ENCODE peak calls at places on chromosomes 7 and 10, in four cellular contexts. G is keratinocyte, X is SK-N-SH, W is mammary epithelial cell. I is an unnamed sample.

GRCh38 chr7:15525652-15526263 is 36.1 kb downstream of the AGMO start:
- DNase-seq in G (no peak), X (no peak), W (no peak), I (no peak)

GRCh38 chr7:17299477-17299991 is 1.1 kb downstream of the AHR start:
- DNase-seq in G (no peak), X (no peak), W (peak; percentile 51), I (peak; percentile 23)

GRCh38 chr7:30511973-30512662 is 7.5 kb upstream of the GGCT start:
- DNase-seq in G (no peak), X (no peak), W (no peak), I (peak; percentile 27)

GRCh38 chr10:78025685-78026364 is 3.5 kb downstream of the POLR3A start:
- DNase-seq in G (no peak), X (no peak), W (peak; percentile 77), I (no peak)

GRCh38 chr7:461453-462172 is 58.0 kb downstream of the PDGFA start:
- DNase-seq in G (no peak), X (no peak), W (no peak), I (no peak)

GRCh38 chr10:29028486-29028885 is 260.4 kb upstream of the LYZL1 start:
- DNase-seq in G (no peak), X (no peak), W (no peak), I (no peak)

GRCh38 chr10:103558916-103559315 is 65.4 kb downstream of the NEURL1 start:
- DNase-seq in G (no peak), X (no peak), W (no peak), I (no peak)

GRCh38 chr7:159027803-159028455 is 116.7 kb downstream of the VIPR2 start:
- DNase-seq in G (no peak), X (no peak), W (peak; percentile 34), I (no peak)

GRCh38 chr10:69406816-69407580 is 9.7 kb downstream of the TACR2 start:
- DNase-seq in G (no peak), X (no peak), W (no peak), I (no peak)

GRCh38 chr7:127383123-127383835 is 9.2 kb downstream of the ZNF800 start:
- DNase-seq in G (no peak), X (no peak), W (peak; percentile 36), I (no peak)

GRCh38 chr10:114328278-114328812 is 76.0 kb downstream of the AFAP1L2 start:
- DNase-seq in G (no peak), X (no peak), W (no peak), I (no peak)

GRCh38 chr7:148058753-148059152 is 531.8 kb upstream of the C7orf33 start:
- DNase-seq in G (no peak), X (no peak), W (no peak), I (no peak)

GRCh38 chr7:157337316-157338149 is 729 bp downstream of the DNAJB6 start:
- DNase-seq in G (no peak), X (peak; percentile 91), W (peak; percentile 53), I (peak; percentile 70)

GRCh38 chr7:90337106-90337505 is 9.4 kb upstream of the GTPBP10 start:
- DNase-seq in G (no peak), X (no peak), W (no peak), I (no peak)

GRCh38 chr10:88994034-88994433 is 3.4 kb downstream of the FAS start:
- DNase-seq in G (no peak), X (no peak), W (peak; percentile 46), I (no peak)

GRCh38 chr10:19824397-19825342 is 8.4 kb downstream of the PLXDC2 start:
- DNase-seq in G (no peak), X (peak; percentile 51), W (no peak), I (no peak)

GRCh38 chr7:116647290-116647689 is 24.7 kb upstream of the MET start:
- DNase-seq in G (no peak), X (no peak), W (no peak), I (no peak)

GRCh38 chr7:121605297-121605640 is 209.2 kb upstream of the FAM3C start:
- DNase-seq in G (no peak), X (no peak), W (peak; percentile 46), I (no peak)

GRCh38 chr10:103542764-103543616 is 49.5 kb downstream of the NEURL1 start:
- DNase-seq in G (no peak), X (peak; percentile 82), W (peak; percentile 25), I (no peak)

GRCh38 chr10:121846555-121846954 is 81.3 kb downstream of the ATE1 start:
- DNase-seq in G (no peak), X (no peak), W (no peak), I (no peak)

GRCh38 chr10:69389827-69390490 is 26.8 kb downstream of the TACR2 start:
- DNase-seq in G (no peak), X (no peak), W (no peak), I (peak; percentile 81)

GRCh38 chr7:43438897-43439479 is 143.9 kb upstream of the STK17A start:
- DNase-seq in G (no peak), X (no peak), W (no peak), I (no peak)

GRCh38 chr10:79405221-79405994 is 40.0 kb downstream of the ZCCHC24 start:
- DNase-seq in G (no peak), X (no peak), W (no peak), I (no peak)

GRCh38 chr7:140635821-140636220 is 4.8 kb downstream of the DENND2A start:
- DNase-seq in G (no peak), X (no peak), W (no peak), I (no peak)

GRCh38 chr7:55509322-55509721 is 63.0 kb downstream of the VOPP1 start:
- DNase-seq in G (no peak), X (no peak), W (no peak), I (no peak)

GRCh38 chr10:74825371-74826141 is 844 bp upstream of the KAT6B start:
- DNase-seq in G (no peak), X (peak; percentile 88), W (no peak), I (no peak)

GRCh38 chr7:75950111-75950681 is 35.2 kb downstream of the POR start:
- DNase-seq in G (no peak), X (no peak), W (no peak), I (no peak)

GRCh38 chr10:99329891-99330674 is 927 bp downstream of the CNNM1 start:
- DNase-seq in G (no peak), X (peak; percentile 83), W (peak; percentile 17), I (no peak)
- TF ChIP-seq CTCF in G (no peak), X (no peak), W (no peak), I (no peak)

GRCh38 chr10:48523820-48524758 is 80.8 kb downstream of the ARHGAP22 start:
- DNase-seq in G (no peak), X (peak; percentile 95), W (no peak), I (no peak)
- H4K20me1 ChIP-seq in G (no peaks in the 10 kb centered on the region), X (peaks cover 3% of the 10 kb centered on the region), W (no peaks in the 10 kb centered on the region), I (no peaks in the 10 kb centered on the region)

GRCh38 chr7:24591152-24591551 is 17.9 kb downstream of the PALS2 start:
- DNase-seq in G (no peak), X (no peak), W (no peak), I (no peak)
- TF ChIP-seq CTCF in G (no peak), X (no peak), W (peak; percentile 2), I (no peak)

GRCh38 chr7:27967639-27968038 is 213.0 kb downstream of the JAZF1 start:
- DNase-seq in G (no peak), X (no peak), W (no peak), I (no peak)

GRCh38 chr7:27962250-27962649 is 218.3 kb downstream of the JAZF1 start:
- DNase-seq in G (no peak), X (no peak), W (no peak), I (no peak)

GRCh38 chr7:27965650-27966049 is 214.9 kb downstream of the JAZF1 start:
- DNase-seq in G (no peak), X (no peak), W (no peak), I (no peak)

GRCh38 chr7:27964840-27965239 is 215.8 kb downstream of the JAZF1 start:
- DNase-seq in G (no peak), X (no peak), W (no peak), I (no peak)

DNA sequence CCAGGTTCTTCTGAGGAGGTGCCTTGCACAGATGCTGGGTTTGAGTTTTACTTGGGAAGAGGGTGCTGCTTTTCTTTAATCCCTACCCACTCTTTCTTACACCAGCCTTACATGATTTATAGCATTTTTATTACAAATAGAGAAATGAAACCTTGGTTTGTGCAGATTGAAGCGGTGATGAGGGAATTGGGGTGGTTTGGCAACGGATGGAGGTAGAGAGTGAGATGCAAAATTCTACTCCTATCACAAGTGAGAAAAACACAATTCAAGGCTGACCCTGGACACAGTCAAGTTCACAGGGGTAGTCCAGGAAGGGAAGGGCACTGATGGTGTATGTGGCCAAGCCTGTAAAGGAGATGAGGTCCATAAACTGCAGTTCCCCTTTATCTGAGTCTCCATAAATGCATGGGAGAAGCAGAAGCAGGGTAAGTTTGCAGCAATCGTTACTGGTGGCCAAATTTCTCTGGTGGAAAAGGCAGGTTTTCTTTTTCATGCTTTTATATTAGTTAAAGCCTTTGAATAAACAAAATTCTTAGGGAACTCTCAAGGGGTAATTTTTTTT is 214.3 kb downstream of the JAZF1 start:
- DNase-seq in G (no peak), X (no peak), W (no peak), I (no peak)
- H4K20me1 ChIP-seq in G (peaks cover 5% of the 10 kb centered on the region), X (no peaks in the 10 kb centered on the region), W (peaks cover 3% of the 10 kb centered on the region), I (no peaks in the 10 kb centered on the region)

GRCh38 chr10:91856637-91857036 is 52.6 kb downstream of the FGFBP3 start:
- DNase-seq in G (no peak), X (no peak), W (no peak), I (no peak)
- TF ChIP-seq CTCF in G (peak; percentile 23), X (peak; percentile 56), W (peak; percentile 53), I (peak; percentile 57)

DNA sequence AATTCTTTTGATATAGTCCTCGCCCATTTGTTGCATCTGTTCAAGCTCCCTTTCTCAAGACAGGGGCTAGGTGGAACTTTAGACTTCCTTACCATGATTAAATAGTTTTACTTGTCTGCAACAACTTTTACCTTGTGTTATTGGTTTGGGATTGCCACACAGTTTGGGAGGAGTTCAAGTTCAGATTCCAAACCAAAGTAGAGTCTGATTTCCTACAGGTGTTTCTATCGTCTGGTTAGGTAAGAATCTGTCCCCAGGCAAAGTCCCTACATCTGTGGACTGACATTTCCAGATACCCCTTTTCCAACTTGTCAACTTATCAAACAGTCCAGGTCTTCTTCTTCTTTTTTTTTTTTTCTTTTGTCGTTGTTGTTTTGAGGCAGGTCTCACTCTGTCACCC is 93.1 kb downstream of the LRGUK start:
- DNase-seq in G (no peak), X (no peak), W (no peak), I (no peak)
- H4K20me1 ChIP-seq in G (no peaks in the 10 kb centered on the region), X (no peaks in the 10 kb centered on the region), W (no peaks in the 10 kb centered on the region), I (no peaks in the 10 kb centered on the region)

GRCh38 chr10:106609466-106609865 is 555.0 kb downstream of the SORCS1 start:
- DNase-seq in G (no peak), X (no peak), W (peak; percentile 51), I (no peak)

GRCh38 chr10:106614293-106614692 is 550.2 kb downstream of the SORCS1 start:
- DNase-seq in G (no peak), X (no peak), W (peak; percentile 19), I (no peak)

GRCh38 chr10:106608101-106608500 is 556.4 kb downstream of the SORCS1 start:
- DNase-seq in G (no peak), X (no peak), W (no peak), I (no peak)

GRCh38 chr10:106612381-106612780 is 552.1 kb downstream of the SORCS1 start:
- DNase-seq in G (no peak), X (no peak), W (no peak), I (no peak)

DNA sequence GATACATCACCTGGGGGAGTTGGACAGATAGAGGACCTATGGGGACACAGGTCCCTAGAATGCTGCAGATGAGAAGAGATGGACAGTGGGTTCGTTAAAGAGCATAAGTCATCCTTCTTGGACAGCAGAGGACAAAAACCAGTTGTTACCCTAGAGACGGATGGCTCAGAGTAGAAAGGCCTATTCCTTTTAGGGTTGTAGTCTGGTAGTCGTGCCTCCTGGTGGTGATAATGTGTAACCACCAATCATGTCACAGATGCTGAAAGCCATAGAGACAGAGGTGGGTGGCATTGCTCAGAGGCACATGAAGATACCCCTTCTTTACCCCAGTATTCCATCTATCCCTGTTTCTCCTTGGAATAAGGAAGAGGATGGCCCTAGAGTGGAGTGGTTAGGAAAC is 554.6 kb downstream of the SORCS1 start:
- DNase-seq in G (no peak), X (peak; percentile 8), W (peak; percentile 5), I (no peak)
- TF ChIP-seq CTCF in G (peak; percentile 43), X (peak; percentile 27), W (peak; percentile 43), I (no peak)